ENCODE peak calls at places on chromosomes 16 and 17, in ten cellular contexts. W, Y, R, K, X, L, S, D, J and O are unnamed samples.

GRCh38 chr17:82566129-82566995 is 46.8 kb downstream of the FOXK2 start:
- DNase-seq in R (no peak), W (no peak), J (no peak), Y (no peak), K (no peak), X (no peak), D (no peak), S (no peak), L (no peak), O (no peak)

GRCh38 chr16:74035816-74036215 is 260.8 kb upstream of the PSMD7 start:
- DNase-seq in L (peak), J (peak), R (no peak), K (no peak), D (peak), S (peak), Y (peak), W (no peak), X (peak), O (no peak)

GRCh38 chr17:55743103-55743679 is 7.7 kb upstream of the PCTP start:
- DNase-seq in J (no peak), D (peak), S (peak), R (peak), L (no peak), W (no peak), K (no peak), X (no peak), Y (no peak), O (peak)

GRCh38 chr16:77297996-77298637 is 98.9 kb downstream of the SYCE1L start:
- DNase-seq in R (peak), D (no peak), W (no peak), S (peak), K (no peak), J (no peak), Y (no peak), X (no peak), L (no peak), O (no peak)

GRCh38 chr17:43902190-43902589 is 5.1 kb downstream of the MPP2 start:
- DNase-seq in L (no peak), S (no peak), D (no peak), X (no peak), K (no peak), J (no peak), Y (no peak), R (no peak), W (no peak), O (no peak)

GRCh38 chr17:15502315-15503112 is 35.1 kb upstream of the CDRT4 start:
- DNase-seq in J (peak), R (peak), W (peak), K (peak), S (peak), Y (peak), D (peak), L (peak), X (no peak), O (peak)

GRCh38 chr17:45705123-45706009 is 78.8 kb upstream of the CRHR1 start:
- DNase-seq in K (no peak), S (peak), X (no peak), L (no peak), J (no peak), W (no peak), D (peak), R (peak), Y (no peak), O (no peak)

GRCh38 chr17:64503821-64504768 is 2.0 kb downstream of the DDX5 start:
- DNase-seq in D (no peak), J (peak), S (no peak), L (no peak), K (no peak), X (no peak), Y (no peak), R (no peak), W (no peak), O (no peak)

GRCh38 chr17:83190601-83191387 is 111.4 kb downstream of the METRNL start:
- DNase-seq in R (no peak), X (no peak), W (no peak), L (no peak), Y (no peak), K (no peak), D (no peak), S (no peak), J (no peak), O (no peak)

GRCh38 chr17:30514895-30515596 is 37.8 kb downstream of the GOSR1 start:
- DNase-seq in L (no peak), D (no peak), X (no peak), W (no peak), S (no peak), J (no peak), Y (no peak), R (no peak), K (no peak), O (no peak)

GRCh38 chr16:51875834-51876725 is 670.9 kb downstream of the TOX3 start:
- DNase-seq in K (no peak), J (no peak), Y (no peak), W (peak), L (no peak), X (no peak), D (no peak), R (no peak), S (no peak), O (no peak)

GRCh38 chr17:57355090-57355859 is 99.0 kb downstream of the MSI2 start:
- DNase-seq in K (no peak), D (no peak), Y (peak), L (no peak), W (no peak), S (no peak), R (no peak), X (no peak), J (no peak), O (peak)

GRCh38 chr16:72291531-72291981 is 119.6 kb upstream of the PMFBP1 start:
- DNase-seq in Y (no peak), L (peak), R (peak), S (peak), K (no peak), X (no peak), J (peak), D (peak), W (peak), O (no peak)

GRCh38 chr16:67147437-67148140 is 3.2 kb downstream of the B3GNT9 start:
- DNase-seq in X (no peak), R (no peak), J (no peak), Y (no peak), D (no peak), S (no peak), L (no peak), W (no peak), K (no peak), O (no peak)

GRCh38 chr17:71975331-71975801 is 145.5 kb upstream of the SOX9 start:
- DNase-seq in S (peak), J (peak), L (no peak), Y (no peak), W (no peak), X (no peak), K (no peak), D (no peak), R (peak), O (peak)

GRCh38 chr17:82959242-82959930 is 119.6 kb upstream of the ZNF750 start:
- DNase-seq in K (no peak), J (no peak), L (no peak), Y (no peak), D (no peak), R (no peak), S (no peak), X (no peak), W (no peak), O (peak)

GRCh38 chr17:50685691-50686493 is 21.8 kb downstream of the ANKRD40 start:
- DNase-seq in L (no peak), W (no peak), X (no peak), D (no peak), J (no peak), S (no peak), K (no peak), R (no peak), Y (no peak), O (no peak)

GRCh38 chr16:69293401-69293800 is 17.7 kb upstream of the VPS4A start:
- DNase-seq in L (no peak), W (no peak), Y (no peak), X (no peak), D (no peak), K (no peak), J (no peak), R (no peak), S (no peak), O (no peak)

GRCh38 chr16:11955713-11956123 is 9.3 kb upstream of the TNFRSF17 start:
- DNase-seq in S (peak), W (peak), J (peak), D (no peak), Y (no peak), X (no peak), L (peak), K (no peak), R (peak), O (no peak)

GRCh38 chr17:78838574-78839005 is 2.0 kb downstream of the USP36 start:
- DNase-seq in R (no peak), S (no peak), J (no peak), D (no peak), K (no peak), L (no peak), X (peak), Y (no peak), W (no peak), O (no peak)

GRCh38 chr17:66337866-66338472 is 35.6 kb downstream of the PRKCA start:
- DNase-seq in S (no peak), R (no peak), K (no peak), X (peak), L (no peak), J (no peak), Y (no peak), D (no peak), W (no peak), O (no peak)

GRCh38 chr16:67000384-67001158 is 12.2 kb downstream of the CES4A start:
- DNase-seq in S (peak), K (peak), J (no peak), L (no peak), Y (peak), X (peak), W (no peak), D (peak), R (no peak), O (peak)

GRCh38 chr17:77995146-77995852 is 36.8 kb downstream of the TNRC6C start:
- DNase-seq in L (no peak), R (no peak), X (no peak), S (no peak), K (no peak), W (no peak), Y (peak), J (peak), D (no peak), O (no peak)

GRCh38 chr16:48607056-48607825 is 2.7 kb downstream of the N4BP1 start:
- DNase-seq in R (no peak), L (no peak), S (peak), J (peak), K (no peak), W (no peak), X (no peak), Y (no peak), D (no peak), O (no peak)